ENCODE peak calls at places on chromosomes 5 and 9, in nine cellular contexts. B is body of pancreas, Q is suprapubic skin, W is sigmoid colon, N is Peyer's patch, K is H54, I is heart left ventricle, S is transverse colon, H is HCT116. C is an unnamed sample.

GRCh38 chr9:134410078-134410834 is 84.0 kb downstream of the RXRA start:
- DNase-seq in K (no peak), B (no peak), W (no peak), I (no peak), H (no peak), N (no peak), S (peak), Q (no peak), C (no peak)

GRCh38 chr5:65072836-65073620 is 304.3 kb downstream of the CWC27 start:
- DNase-seq in I (no peak), H (no peak), S (no peak), W (no peak), N (peak), Q (no peak), K (no peak), B (no peak), C (peak)

GRCh38 chr9:29150606-29151005 is 1577.3 kb upstream of the C9orf72 start:
- DNase-seq in Q (no peak), H (no peak), S (no peak), K (no peak), B (no peak), W (no peak), N (no peak), I (no peak), C (no peak)

GRCh38 chr5:158958048-158958994 is 141.4 kb downstream of the EBF1 start:
- DNase-seq in W (no peak), I (no peak), K (no peak), B (no peak), Q (no peak), S (no peak), N (peak), H (no peak), C (no peak)

GRCh38 chr5:28896949-28897348 is 1858.6 kb upstream of the CDH9 start:
- DNase-seq in K (no peak), S (no peak), Q (no peak), W (no peak), H (no peak), B (no peak), I (no peak), N (no peak), C (no peak)

GRCh38 chr9:128280084-128280622 is 4.1 kb downstream of the SWI5 start:
- DNase-seq in Q (no peak), W (no peak), N (no peak), S (no peak), K (no peak), B (no peak), H (no peak), I (no peak), C (no peak)

GRCh38 chr9:2874001-2874750 is 30.3 kb upstream of the PUM3 start:
- DNase-seq in B (no peak), W (no peak), H (no peak), S (no peak), K (no peak), N (no peak), I (no peak), Q (no peak), C (peak)

GRCh38 chr5:36689225-36689624 is 82.8 kb downstream of the SLC1A3 start:
- DNase-seq in W (no peak), I (no peak), B (peak), K (no peak), N (no peak), S (no peak), Q (no peak), H (no peak), C (peak)

GRCh38 chr5:180161420-180162303 is 47.3 kb downstream of the RASGEF1C start:
- DNase-seq in B (no peak), I (no peak), Q (peak), W (peak), H (no peak), K (no peak), S (no peak), N (no peak), C (no peak)

GRCh38 chr5:120463991-120464626 is at the start of gene PRR16:
- DNase-seq in S (peak), N (peak), Q (peak), B (peak), W (peak), I (peak), K (no peak), H (no peak), C (peak)

GRCh38 chr5:77200663-77201062 is 9.8 kb upstream of the PDE8B start:
- DNase-seq in I (no peak), H (no peak), S (no peak), W (no peak), K (no peak), B (no peak), Q (no peak), N (no peak), C (no peak)

GRCh38 chr5:155080721-155081120 is 67.2 kb downstream of the KIF4B start:
- DNase-seq in N (no peak), S (no peak), B (no peak), K (no peak), Q (no peak), W (no peak), H (no peak), I (no peak), C (no peak)

GRCh38 chr5:59003641-59004040 is 420.8 kb downstream of the RAB3C start:
- DNase-seq in Q (no peak), S (no peak), K (no peak), W (no peak), N (no peak), H (no peak), I (no peak), B (no peak), C (no peak)

GRCh38 chr9:93464395-93464794 is 11.0 kb upstream of the FAM120AOS start:
- DNase-seq in Q (no peak), I (no peak), B (no peak), W (no peak), K (no peak), S (no peak), H (no peak), N (no peak), C (no peak)

GRCh38 chr5:16673241-16673998 is 56.6 kb upstream of the RETREG1 start:
- DNase-seq in Q (no peak), S (peak), W (no peak), N (peak), I (no peak), K (no peak), B (no peak), H (no peak), C (no peak)

GRCh38 chr5:103234239-103234975 is 24.2 kb upstream of the MACIR start:
- DNase-seq in N (no peak), Q (no peak), H (no peak), I (no peak), K (no peak), B (no peak), W (no peak), S (no peak), C (peak)

GRCh38 chr5:96381526-96381925 is 51.5 kb downstream of the PCSK1 start:
- DNase-seq in S (no peak), I (peak), Q (no peak), N (no peak), H (no peak), B (no peak), K (no peak), W (no peak), C (no peak)

GRCh38 chr9:128153947-128154695 is 4.9 kb downstream of the LCN2 start:
- DNase-seq in N (no peak), S (no peak), K (no peak), B (no peak), H (no peak), Q (no peak), I (no peak), W (no peak), C (no peak)

GRCh38 chr5:133147411-133147810 is 95.6 kb downstream of the HSPA4 start:
- DNase-seq in S (no peak), N (no peak), H (no peak), W (no peak), K (no peak), I (no peak), B (peak), Q (no peak), C (no peak)

GRCh38 chr5:180194410-180195345 is 14.3 kb downstream of the RASGEF1C start:
- DNase-seq in Q (peak), H (no peak), I (no peak), N (no peak), S (no peak), W (no peak), B (no peak), K (no peak), C (no peak)

GRCh38 chr5:36777105-36777757 is 99.3 kb upstream of the NIPBL start:
- DNase-seq in S (peak), B (peak), H (peak), I (no peak), Q (no peak), N (no peak), W (no peak), K (peak), C (peak)

GRCh38 chr9:130669965-130670364 is 5.6 kb downstream of the PRDM12 start:
- DNase-seq in W (no peak), B (no peak), N (no peak), K (no peak), Q (no peak), I (no peak), H (no peak), S (no peak), C (no peak)

GRCh38 chr5:72956324-72957140 is 691 bp downstream of the FCHO2 start:
- DNase-seq in H (no peak), B (peak), Q (peak), N (peak), K (peak), S (peak), I (peak), W (peak), C (peak)

GRCh38 chr9:125233678-125234077 is 7.5 kb downstream of the HSPA5 start:
- DNase-seq in I (no peak), B (peak), W (no peak), Q (no peak), H (no peak), K (peak), N (no peak), S (no peak), C (peak)

GRCh38 chr9:108603141-108603540 is 252.6 kb downstream of the ACTL7B start:
- DNase-seq in K (no peak), B (peak), S (no peak), I (peak), H (no peak), W (no peak), N (no peak), Q (no peak), C (no peak)

GRCh38 chr9:108053555-108054061 is 564.0 kb upstream of the KLF4 start:
- DNase-seq in H (no peak), B (peak), I (peak), N (no peak), Q (peak), W (peak), S (peak), K (no peak), C (peak)

GRCh38 chr5:160213537-160213936 is 15.8 kb upstream of the FABP6 start:
- DNase-seq in K (peak), B (no peak), H (peak), S (no peak), N (no peak), I (no peak), Q (no peak), W (no peak), C (peak)

GRCh38 chr9:75601280-75601679 is 289.2 kb upstream of the PCSK5 start:
- DNase-seq in H (no peak), W (no peak), I (no peak), S (no peak), Q (no peak), K (no peak), N (no peak), B (no peak), C (no peak)

GRCh38 chr5:159156839-159157238 is 52.5 kb downstream of the RNF145 start:
- DNase-seq in W (no peak), H (peak), K (no peak), I (no peak), S (peak), N (no peak), Q (no peak), B (peak), C (peak)

GRCh38 chr9:22913026-22913425 is 466.4 kb downstream of the DMRTA1 start:
- DNase-seq in B (no peak), I (no peak), S (no peak), W (no peak), H (no peak), K (no peak), Q (no peak), N (no peak), C (no peak)

GRCh38 chr5:1555011-1555807 is 31.4 kb upstream of the LPCAT1 start:
- DNase-seq in K (peak), H (peak), Q (no peak), S (peak), W (peak), B (peak), N (no peak), I (no peak), C (peak)

GRCh38 chr5:103373576-103374472 is 115.3 kb downstream of the MACIR start:
- DNase-seq in H (no peak), I (no peak), K (no peak), Q (no peak), N (no peak), B (peak), S (no peak), W (no peak), C (no peak)

GRCh38 chr5:150080696-150081435 is 5.5 kb downstream of the CSF1R start:
- DNase-seq in Q (peak), B (no peak), I (no peak), S (no peak), N (peak), W (no peak), H (no peak), K (no peak), C (no peak)

GRCh38 chr5:150082889-150083288 is 3.5 kb downstream of the CSF1R start:
- DNase-seq in B (no peak), S (no peak), H (no peak), W (no peak), K (no peak), I (no peak), Q (peak), N (peak), C (no peak)

GRCh38 chr5:150079655-150080461 is 6.5 kb downstream of the CSF1R start:
- DNase-seq in B (no peak), H (no peak), N (peak), S (no peak), K (no peak), W (no peak), Q (peak), I (no peak), C (no peak)

GRCh38 chr5:150082364-150082763 is 4.0 kb downstream of the CSF1R start:
- DNase-seq in I (no peak), S (no peak), N (no peak), K (no peak), W (no peak), B (no peak), Q (peak), H (no peak), C (no peak)

DNA sequence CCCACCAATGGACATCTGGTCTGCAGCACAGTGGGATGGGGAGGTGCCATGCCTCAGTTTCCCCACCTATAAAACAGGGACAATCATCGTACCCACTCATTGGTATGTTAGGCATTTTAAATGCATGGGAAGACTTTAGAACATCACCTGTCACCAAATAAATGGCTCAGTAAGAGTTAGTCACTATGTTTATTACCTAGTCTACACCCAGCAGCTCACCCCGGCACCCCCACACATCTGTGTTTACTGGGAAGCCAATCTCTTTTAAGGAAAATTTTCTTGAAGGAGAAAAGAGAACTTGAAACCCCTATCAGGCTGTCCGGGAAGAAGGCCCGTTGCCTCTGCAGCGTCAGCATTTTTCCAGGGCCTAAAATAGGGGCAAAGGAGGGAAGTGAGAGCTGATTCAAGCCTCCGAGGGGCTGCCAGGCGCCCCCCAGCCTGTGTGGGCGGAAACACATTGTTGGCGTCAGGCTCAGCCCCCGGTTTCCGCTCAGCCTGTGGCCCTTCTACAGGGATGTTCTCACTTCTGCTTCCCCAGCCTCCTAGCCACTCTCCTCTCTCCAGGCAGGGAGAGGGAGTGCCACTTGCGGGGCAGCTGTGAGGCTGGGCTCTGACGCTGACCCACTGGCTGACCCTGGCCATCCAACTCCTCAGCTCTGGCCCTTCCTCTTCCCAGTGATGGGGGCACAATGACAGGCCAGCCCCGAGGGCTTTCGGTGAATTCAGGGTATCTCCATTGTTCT is 4.6 kb downstream of the CSF1R start:
- DNase-seq in H (no peak), K (no peak), S (peak), N (peak), B (peak), I (peak), W (peak), Q (peak), C (peak)
- TF ChIP-seq POLR2A in H (no peak), K (no peak), S (peak), N (no peak), B (no peak), I (no peak), W (no peak), Q (no peak), C (no peak)

DNA sequence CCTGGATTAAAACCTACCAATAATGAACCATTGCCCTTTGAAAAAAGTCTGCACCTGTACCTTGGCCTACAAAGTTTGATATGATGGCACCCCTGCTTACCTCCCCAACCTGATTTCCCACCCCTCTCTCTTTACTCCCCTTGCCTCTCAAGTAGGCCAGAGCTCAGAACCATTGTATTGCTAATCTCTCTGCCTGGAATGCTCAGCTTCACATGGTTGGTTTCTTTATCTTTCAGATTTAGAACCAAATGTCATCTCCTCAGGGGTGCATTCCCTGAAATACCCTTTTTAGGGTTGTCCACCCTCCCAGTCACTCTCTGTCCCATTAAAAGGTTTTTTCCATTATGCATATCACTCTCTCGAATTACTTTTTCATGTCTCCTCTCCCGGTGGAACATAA is 116.6 kb upstream of the VCAN start:
- DNase-seq in N (no peak), S (no peak), K (no peak), H (no peak), B (no peak), Q (no peak), W (no peak), I (no peak), C (no peak)
- TF ChIP-seq POLR2A in N (no peak), S (no peak), K (no peak), H (no peak), B (no peak), Q (no peak), W (no peak), I (no peak), C (no peak)

GRCh38 chr9:136829981-136830885 is 12.0 kb upstream of the AJM1 start:
- DNase-seq in B (peak), K (no peak), N (no peak), Q (no peak), W (no peak), S (no peak), H (no peak), I (no peak), C (no peak)
- TF ChIP-seq POLR2A in B (no peak), K (no peak), N (no peak), Q (no peak), W (no peak), S (no peak), H (no peak), I (no peak), C (no peak)

GRCh38 chr9:113456235-113456634 is 7.3 kb upstream of the RGS3 start:
- DNase-seq in S (no peak), Q (no peak), K (no peak), N (no peak), B (no peak), W (no peak), H (no peak), I (no peak), C (peak)

GRCh38 chr9:113452206-113452605 is 11.3 kb upstream of the RGS3 start:
- DNase-seq in W (no peak), I (no peak), Q (no peak), S (no peak), K (no peak), H (no peak), B (no peak), N (no peak), C (no peak)

DNA sequence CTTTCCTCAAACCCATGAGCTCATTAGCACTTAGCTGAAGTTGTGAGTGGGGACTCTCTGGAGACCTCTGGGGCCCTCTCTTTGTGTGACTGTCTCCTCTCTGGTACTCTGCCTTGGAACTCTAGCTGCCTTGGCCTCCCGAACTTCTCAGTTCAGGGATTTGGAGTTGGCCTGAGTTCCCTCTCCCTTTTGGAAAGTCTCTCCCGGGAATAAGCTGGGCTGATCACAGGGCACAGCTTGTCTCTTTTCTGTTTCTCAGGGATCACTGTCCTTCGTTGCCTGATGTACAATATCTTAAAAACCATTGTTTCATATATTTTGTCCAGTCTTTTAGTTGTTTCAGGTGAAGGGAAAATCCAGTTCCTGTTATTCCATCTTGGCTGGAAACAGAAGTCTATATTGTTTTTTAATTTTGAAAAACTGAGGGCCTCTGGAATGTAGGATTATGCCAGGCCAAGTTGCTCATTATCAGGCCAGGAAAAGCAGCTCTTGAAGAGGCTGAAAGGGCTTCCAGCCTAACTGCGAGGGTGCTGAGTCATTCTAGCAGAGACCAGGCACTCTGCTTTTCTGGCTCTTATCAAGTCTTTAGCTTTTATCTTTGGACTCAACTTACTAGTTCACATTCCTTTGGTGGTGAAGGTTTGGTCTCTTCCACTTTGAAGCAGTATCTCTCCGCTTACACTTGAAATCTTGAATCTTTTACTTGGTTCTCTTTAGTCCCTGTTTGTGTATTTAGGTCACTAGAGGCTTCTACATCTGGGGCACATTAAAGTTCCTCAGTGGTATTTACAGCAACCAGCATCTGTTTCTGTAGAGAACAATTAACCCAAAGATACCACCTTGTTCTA is 8.4 kb upstream of the RGS3 start:
- DNase-seq in Q (no peak), B (peak), K (no peak), W (peak), H (peak), S (no peak), I (peak), N (no peak), C (peak)
- TF ChIP-seq POLR2A in Q (no peak), B (no peak), K (no peak), W (no peak), H (no peak), S (no peak), I (no peak), N (no peak), C (peak)

GRCh38 chr5:10734050-10734709 is 26.9 kb downstream of the DAP start:
- DNase-seq in H (no peak), I (no peak), W (no peak), B (no peak), K (no peak), Q (no peak), N (no peak), S (no peak), C (no peak)
- TF ChIP-seq POLR2A in H (no peak), I (no peak), W (no peak), B (no peak), K (no peak), Q (no peak), N (no peak), S (no peak), C (no peak)

DNA sequence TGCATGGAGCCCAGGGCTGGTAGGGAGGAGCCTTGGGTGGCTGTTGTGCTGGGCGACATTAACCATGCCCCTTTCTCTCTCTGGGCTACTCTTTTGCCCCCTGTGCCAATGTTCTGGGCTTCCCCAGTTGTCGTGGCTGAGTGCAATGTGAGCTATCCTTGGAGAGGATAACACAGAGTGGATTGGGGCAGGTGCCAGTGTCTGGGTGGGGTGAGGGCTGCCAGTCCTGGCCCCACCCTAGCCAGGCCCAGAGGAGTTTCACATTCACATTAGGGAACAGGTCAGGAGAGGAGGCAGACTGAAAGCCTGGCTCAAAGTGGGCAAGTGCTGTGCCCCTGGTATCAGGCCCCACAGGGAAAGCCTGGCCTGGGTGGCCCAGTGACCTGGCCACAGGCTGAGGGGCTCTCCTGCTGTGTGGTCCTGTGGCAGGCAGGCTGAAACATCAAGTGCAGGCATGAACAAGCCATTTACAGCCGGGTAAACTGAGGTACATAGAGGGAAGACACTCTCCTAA is 7.5 kb upstream of the NDST1 start:
- DNase-seq in Q (no peak), I (peak), W (no peak), S (peak), H (no peak), K (no peak), N (no peak), B (no peak), C (no peak)
- TF ChIP-seq POLR2A in Q (no peak), I (no peak), W (no peak), S (no peak), H (no peak), K (no peak), N (no peak), B (no peak), C (no peak)